ENCODE peak calls at places on chromosomes 3 and 15, in four cellular contexts. I, L, R and W are unnamed samples.

GRCh38 chr15:32908921-32909320 is 191.1 kb downstream of the GREM1 start:
- DNase-seq in I (no peak), R (no peak), L (no peak), W (no peak)

GRCh38 chr15:101702077-101702476 is 22.2 kb downstream of the TARS3 start:
- DNase-seq in R (no peak), I (no peak), L (no peak), W (no peak)

GRCh38 chr3:108346301-108346989 is 50.1 kb downstream of the HHLA2 start:
- DNase-seq in R (no peak), L (no peak), I (no peak), W (no peak)

GRCh38 chr3:117790256-117790987 is 1080.8 kb downstream of the TUSC7 start:
- DNase-seq in I (no peak), R (no peak), L (no peak), W (no peak)

GRCh38 chr3:13009132-13009945 is 63.9 kb downstream of the IQSEC1 start:
- DNase-seq in I (no peak), L (peak; percentile 84), R (no peak), W (peak; percentile 70)

GRCh38 chr3:147890114-147890513 is 480.9 kb downstream of the ZIC1 start:
- DNase-seq in L (no peak), R (no peak), I (no peak), W (no peak)

GRCh38 chr15:44029940-44030568 is 165.0 kb downstream of the FRMD5 start:
- DNase-seq in L (no peak), R (no peak), I (no peak), W (no peak)

GRCh38 chr3:120348065-120348980 is 831 bp downstream of the LRRC58 start:
- DNase-seq in L (peak; percentile 39), I (peak; percentile 51), R (no peak), W (peak; percentile 43)

GRCh38 chr3:171181907-171182690 is 155.6 kb upstream of the SLC2A2 start:
- DNase-seq in I (no peak), R (no peak), L (no peak), W (no peak)

GRCh38 chr3:155228636-155229035 is 64.8 kb downstream of the STRIT1 start:
- DNase-seq in R (no peak), L (no peak), I (no peak), W (no peak)

GRCh38 chr3:126284258-126284904 is 72.8 kb downstream of the KLF15 start:
- DNase-seq in R (no peak), L (no peak), I (no peak), W (no peak)

DNA sequence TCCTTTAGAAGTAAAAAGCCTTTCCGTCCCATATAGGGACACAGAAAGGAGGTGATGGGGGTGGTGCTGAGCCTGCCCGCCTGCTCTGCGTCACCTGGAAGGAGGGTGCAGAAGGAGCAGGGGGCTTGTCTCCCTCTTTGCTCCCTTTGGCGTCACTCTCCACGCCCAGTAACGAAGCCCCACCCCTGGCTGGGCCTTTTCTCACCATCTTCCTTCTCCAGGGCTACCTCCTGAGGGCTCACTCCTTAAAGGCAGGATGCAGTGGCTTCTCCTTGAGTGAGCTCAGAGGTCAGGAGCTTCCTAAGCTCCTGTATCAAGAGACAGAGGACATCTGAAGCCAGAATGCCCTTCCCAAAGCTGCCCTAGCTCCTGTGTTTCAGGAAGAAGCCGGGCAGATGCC is 31.5 kb downstream of the SLCO3A1 start:
- DNase-seq in L (no peak), I (no peak), R (no peak), W (no peak)
- TF ChIP-seq POLR2A in L (no peak), I (no peak), R (no peak), W (no peak)

GRCh38 chr3:9837701-9838582 is 5.9 kb downstream of the RPUSD3 start:
- DNase-seq in R (no peak), I (no peak), L (no peak), W (no peak)
- TF ChIP-seq POLR2A in R (no peak), I (no peak), L (no peak), W (no peak)

DNA sequence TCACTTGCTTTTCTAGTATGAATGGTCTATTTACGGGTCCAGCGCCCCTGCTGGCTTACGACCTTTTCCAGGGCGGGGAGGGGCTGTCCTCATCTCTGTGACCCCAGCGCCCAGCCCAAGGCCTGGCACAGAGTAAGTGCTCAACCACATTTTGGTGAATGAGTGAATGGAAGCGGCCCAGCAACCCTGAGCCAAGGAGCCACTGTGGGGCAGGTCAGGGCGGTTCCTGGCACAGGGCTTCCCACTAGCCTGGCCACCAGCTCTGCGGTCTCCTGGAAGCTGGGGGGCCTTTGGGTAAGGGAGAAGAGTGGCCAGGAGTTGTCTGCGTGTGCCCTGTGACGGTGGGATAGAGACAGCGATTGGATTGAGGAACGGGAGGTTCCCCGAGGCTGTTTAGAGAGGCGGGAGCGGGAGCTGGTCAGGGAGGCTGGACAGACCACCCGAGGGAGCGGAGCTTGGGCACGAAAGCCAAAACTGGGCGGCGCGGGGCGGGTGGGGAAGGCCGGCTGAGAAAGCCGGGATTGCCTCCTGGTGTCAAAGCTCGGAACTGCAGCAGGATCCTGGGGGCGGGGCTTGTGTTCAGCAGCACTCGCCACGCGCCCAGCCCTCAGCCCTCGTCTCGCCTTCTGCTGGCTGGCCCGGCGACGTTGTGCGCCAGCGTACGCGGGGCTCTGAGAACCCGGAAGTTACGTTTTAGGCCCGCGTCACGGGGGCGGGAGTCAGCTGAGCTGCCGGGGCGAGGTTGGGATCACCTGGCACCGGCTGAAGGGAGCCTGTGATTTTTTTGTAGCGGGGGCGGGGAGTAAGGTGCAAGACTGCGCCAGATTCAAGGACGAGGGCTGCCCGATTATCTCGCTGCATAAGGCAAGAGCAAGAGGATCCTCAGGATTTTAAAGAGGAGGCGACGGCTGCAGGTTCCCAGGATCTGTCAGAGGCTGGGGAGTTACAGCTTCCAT is at the start of gene VPS18:
- DNase-seq in L (peak; percentile 98), R (peak; percentile 99), I (peak; percentile 72), W (peak; percentile 93)
- TF ChIP-seq POLR2A in L (no peak), R (peak; percentile 57), I (peak; percentile 47), W (peak; percentile 54)

GRCh38 chr3:43372007-43372754 is 85.8 kb downstream of the SNRK start:
- DNase-seq in R (no peak), I (no peak), L (no peak), W (no peak)
- TF ChIP-seq POLR2A in R (no peak), I (no peak), L (no peak), W (no peak)

GRCh38 chr3:101200461-101200860 is 119.9 kb downstream of the IMPG2 start:
- DNase-seq in L (no peak), R (no peak), I (no peak), W (no peak)

GRCh38 chr3:101193957-101194356 is 126.4 kb downstream of the IMPG2 start:
- DNase-seq in I (no peak), R (no peak), L (no peak), W (no peak)

GRCh38 chr3:101195951-101196713 is 124.2 kb downstream of the IMPG2 start:
- DNase-seq in I (peak; percentile 28), R (no peak), L (no peak), W (no peak)
- TF ChIP-seq POLR2A in I (no peak), R (no peak), L (no peak), W (no peak)

GRCh38 chr3:140343709-140344417 is 334.0 kb upstream of the TRIM42 start:
- DNase-seq in L (no peak), R (no peak), I (no peak), W (no peak)

GRCh38 chr3:140341213-140341612 is 336.7 kb upstream of the TRIM42 start:
- DNase-seq in R (no peak), L (no peak), I (no peak), W (no peak)

GRCh38 chr3:140342668-140343067 is 335.2 kb upstream of the TRIM42 start:
- DNase-seq in R (no peak), L (no peak), I (no peak), W (no peak)

GRCh38 chr3:140343211-140343610 is 334.7 kb upstream of the TRIM42 start:
- DNase-seq in R (no peak), L (no peak), I (no peak), W (no peak)

GRCh38 chr3:140341817-140342403 is 336.0 kb upstream of the TRIM42 start:
- DNase-seq in I (no peak), R (no peak), L (no peak), W (no peak)
- TF ChIP-seq POLR2A in I (no peak), R (no peak), L (no peak), W (no peak)

DNA sequence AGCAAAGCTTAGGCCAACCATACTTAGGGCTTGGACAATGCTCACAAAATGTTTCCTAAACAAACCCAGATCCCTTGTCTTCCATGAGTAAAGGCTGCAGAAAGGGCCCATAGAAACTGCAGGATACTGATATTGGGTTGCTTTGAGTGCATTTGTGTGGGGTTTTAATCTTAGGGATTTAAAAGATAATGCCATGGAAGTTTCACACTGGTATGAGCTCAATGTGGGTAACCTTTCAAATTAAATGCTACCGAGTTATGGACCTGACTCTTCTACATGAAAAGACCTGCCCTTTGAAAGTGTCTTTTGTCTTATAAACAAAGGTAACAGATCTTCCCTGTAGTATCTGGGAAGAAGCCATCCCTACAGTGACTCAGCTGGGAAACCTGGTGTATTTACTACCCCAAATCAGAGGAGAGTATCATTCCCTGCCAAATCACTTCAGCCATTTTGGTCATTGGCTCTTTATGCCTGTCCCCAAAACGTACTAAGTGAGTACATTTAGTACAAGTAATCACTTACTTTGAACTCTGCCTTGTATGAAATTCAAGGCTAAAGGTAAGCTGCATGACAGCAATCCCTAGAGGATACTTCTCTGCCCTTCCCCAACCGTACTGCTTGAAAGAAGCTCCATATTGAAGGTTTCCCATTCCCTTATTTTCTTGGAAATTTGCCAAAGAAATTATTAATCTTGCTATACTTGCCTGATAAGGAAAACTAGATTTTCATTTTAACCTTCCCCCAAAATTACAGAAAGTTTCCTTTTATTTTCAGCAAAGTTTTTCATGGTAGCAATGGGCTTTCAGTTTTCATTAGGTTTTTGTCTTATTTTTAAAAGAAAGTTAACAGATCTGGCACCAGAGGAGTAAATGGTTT is 7.2 kb downstream of the TM4SF1 start:
- DNase-seq in I (no peak), L (no peak), R (no peak), W (no peak)
- TF ChIP-seq POLR2A in I (no peak), L (no peak), R (no peak), W (no peak)

DNA sequence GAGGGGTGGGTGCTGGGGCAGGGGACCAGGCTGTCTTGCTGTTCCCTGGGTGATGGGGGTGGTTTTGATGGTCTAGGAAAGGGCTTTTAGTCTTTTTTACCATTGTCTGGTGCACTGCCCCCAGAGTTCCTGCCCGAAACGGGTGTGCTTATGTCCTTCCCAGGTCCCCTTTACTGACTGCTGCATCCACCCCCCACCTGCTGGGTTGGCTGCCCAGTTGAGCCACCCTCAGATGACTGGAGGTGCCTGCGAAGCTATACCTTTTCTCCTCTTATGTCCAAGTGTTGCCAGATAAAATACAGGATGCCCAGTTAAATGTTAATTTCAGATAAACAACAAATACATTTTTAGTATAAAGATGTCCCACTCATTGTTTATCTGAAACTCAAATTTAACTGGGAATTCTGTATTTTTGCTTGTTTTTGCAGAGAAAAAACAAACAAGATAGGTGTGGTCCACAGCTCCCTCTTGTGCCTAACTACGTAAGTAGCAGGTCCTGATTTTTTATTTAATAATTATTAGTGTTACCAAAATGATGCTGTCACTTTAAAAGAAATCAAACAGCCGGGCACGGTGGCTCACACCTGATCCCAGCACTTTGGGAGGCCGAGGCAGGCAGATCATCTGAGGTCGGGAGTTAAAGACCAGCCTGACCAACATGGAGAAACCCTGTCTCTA is 6.1 kb upstream of the RPP14 start:
- DNase-seq in L (no peak), I (no peak), R (no peak), W (no peak)
- TF ChIP-seq POLR2A in L (no peak), I (no peak), R (no peak), W (no peak)

GRCh38 chr15:77035584-77035983 is 35.3 kb downstream of the TSPAN3 start:
- DNase-seq in R (no peak), I (no peak), L (peak; percentile 9), W (no peak)

GRCh38 chr15:77033417-77033728 is 37.5 kb downstream of the TSPAN3 start:
- DNase-seq in I (no peak), R (peak; percentile 30), L (peak; percentile 14), W (no peak)

GRCh38 chr15:77033729-77034619 is 36.9 kb downstream of the TSPAN3 start:
- DNase-seq in L (peak; percentile 10), R (no peak), I (no peak), W (no peak)

GRCh38 chr15:77035999-77036471 is 34.9 kb downstream of the TSPAN3 start:
- DNase-seq in L (peak; percentile 1), I (no peak), R (no peak), W (peak; percentile 6)

GRCh38 chr15:77034620-77035467 is 36.1 kb downstream of the TSPAN3 start:
- DNase-seq in L (peak; percentile 19), R (peak; percentile 42), I (no peak), W (peak; percentile 52)
- TF ChIP-seq POLR2A in L (no peak), R (no peak), I (no peak), W (no peak)